ENCODE peak calls at places on chromosomes 12 and 14, in eight cellular contexts. S is NCI-H1694; G is tibial nerve; D is NCI-H146; T is left cardiac atrium; L is HT-29; R is CD8-positive, alpha-beta memory T cell; P is hepatic stellate cell. Y is an unnamed sample.

GRCh38 chr12:106358410-106359241 is 1.1 kb downstream of the POLR3B start:
- DNase-seq in G (no peak), R (no peak), P (peak; percentile 76), D (no peak), T (peak; percentile 46), S (no peak), L (no peak), Y (peak; percentile 56)

GRCh38 chr12:2355604-2356003 is 302.8 kb downstream of the CACNA1C start:
- DNase-seq in L (no peak), G (no peak), R (no peak), P (no peak), T (no peak), S (no peak), D (no peak), Y (no peak)

GRCh38 chr12:51683763-51684357 is 92.8 kb downstream of the SCN8A start:
- DNase-seq in T (peak; percentile 21), P (no peak), L (peak; percentile 31), D (no peak), R (no peak), S (no peak), G (no peak), Y (no peak)

GRCh38 chr14:55107766-55108554 is 21.1 kb upstream of the LGALS3 start:
- DNase-seq in R (peak; percentile 60), G (peak; percentile 84), P (peak; percentile 96), S (no peak), T (peak; percentile 92), D (no peak), L (peak; percentile 84), Y (peak; percentile 89)

GRCh38 chr12:107349008-107349747 is 255.8 kb upstream of the CRY1 start:
- DNase-seq in R (no peak), G (peak; percentile 33), P (no peak), D (peak; percentile 41), S (peak; percentile 63), T (no peak), L (peak; percentile 97), Y (no peak)

GRCh38 chr12:57552692-57553321 is 3.0 kb downstream of the KIF5A start:
- DNase-seq in D (no peak), G (no peak), P (peak; percentile 68), T (no peak), R (peak; percentile 14), L (no peak), S (no peak), Y (no peak)

GRCh38 chr14:71588028-71588427 is 344.2 kb upstream of the RGS6 start:
- DNase-seq in R (no peak), S (no peak), T (no peak), G (no peak), D (no peak), L (no peak), P (peak; percentile 32), Y (no peak)

GRCh38 chr12:32454866-32455265 is 55.5 kb downstream of the FGD4 start:
- DNase-seq in L (no peak), P (no peak), S (no peak), D (no peak), G (no peak), R (no peak), T (no peak), Y (no peak)

GRCh38 chr14:75578099-75578785 is at the start of gene FLVCR2:
- DNase-seq in S (peak; percentile 75), D (no peak), G (peak; percentile 80), T (peak; percentile 87), P (peak; percentile 78), L (peak; percentile 62), R (peak; percentile 74), Y (peak; percentile 88)

GRCh38 chr12:106195638-106196037 is 52.2 kb downstream of the CKAP4 start:
- DNase-seq in T (peak; percentile 61), L (no peak), P (peak; percentile 41), S (no peak), G (peak; percentile 81), D (no peak), R (no peak), Y (peak; percentile 91)

GRCh38 chr14:24298892-24299254 is 707 bp downstream of the DHRS1 start:
- DNase-seq in S (no peak), P (peak; percentile 82), D (no peak), R (no peak), L (peak; percentile 43), G (no peak), T (no peak), Y (no peak)

Y was measured in psoas muscle.